ENCODE peak calls at places on chromosomes 3 and 15, in nine cellular contexts. B is heart left ventricle, X is esophagus muscularis mucosa, I is K562, U is stomach, M is A549, C is esophagus squamous epithelium, O is NB4, H is IMR-90. N is an unnamed sample.

GRCh38 chr15:101325263-101326025 is 30.4 kb upstream of the SNRPA1 start:
- DNase-seq in U (no peak), B (no peak), X (no peak), H (no peak), M (no peak), I (no peak), C (no peak), O (no peak), N (no peak)

GRCh38 chr3:52385157-52385556 is 59.7 kb downstream of the SEMA3G start:
- DNase-seq in U (no peak), C (no peak), M (peak), B (no peak), I (peak), O (peak), X (no peak), H (peak), N (peak)

GRCh38 chr3:177279118-177279815 is 82.0 kb upstream of the TBL1XR1 start:
- DNase-seq in C (no peak), H (no peak), O (no peak), U (peak), B (no peak), I (peak), M (no peak), X (no peak), N (no peak)

GRCh38 chr3:122102191-122102935 is 47.2 kb downstream of the CD86 start:
- DNase-seq in H (no peak), O (peak), U (no peak), M (no peak), I (no peak), B (no peak), C (no peak), X (no peak), N (no peak)

GRCh38 chr3:149245738-149246451 is 24.3 kb upstream of the CP start:
- DNase-seq in C (no peak), B (no peak), I (no peak), O (peak), M (no peak), H (peak), U (no peak), X (no peak), N (no peak)

GRCh38 chr3:53822331-53822741 is 23.9 kb downstream of the CHDH start:
- DNase-seq in H (no peak), I (no peak), U (peak), O (no peak), M (no peak), C (no peak), B (no peak), X (no peak), N (no peak)

GRCh38 chr15:71461748-71462147 is 346.5 kb downstream of the THSD4 start:
- DNase-seq in O (no peak), C (no peak), M (no peak), X (no peak), B (no peak), U (peak), I (no peak), H (no peak), N (no peak)

GRCh38 chr3:159803444-159803843 is 185.2 kb upstream of the IL12A start:
- DNase-seq in H (peak), U (no peak), I (no peak), B (no peak), O (no peak), X (peak), C (no peak), M (no peak), N (no peak)

GRCh38 chr3:104397713-104398112 is 969.0 kb upstream of the ALCAM start:
- DNase-seq in B (no peak), U (no peak), M (no peak), X (no peak), H (no peak), C (no peak), I (no peak), O (no peak), N (no peak)

GRCh38 chr3:100047455-100048141 is 66.7 kb downstream of the FILIP1L start:
- DNase-seq in M (peak), H (peak), O (peak), I (no peak), C (no peak), U (no peak), B (no peak), X (no peak), N (no peak)

GRCh38 chr15:69462030-69462492 is 9.4 kb downstream of the RPLP1 start:
- DNase-seq in O (no peak), I (no peak), C (no peak), U (peak), H (no peak), M (no peak), X (no peak), B (peak), N (no peak)

GRCh38 chr15:51649659-51650521 is 27.3 kb upstream of the DMXL2 start:
- DNase-seq in U (no peak), H (peak), B (peak), C (no peak), I (peak), X (no peak), M (peak), O (peak), N (peak)

GRCh38 chr15:74489518-74490338 is 28.8 kb upstream of the UBL7 start:
- DNase-seq in H (peak), I (peak), C (no peak), B (peak), U (peak), X (no peak), M (peak), O (peak), N (peak)
- TF ChIP-seq POLR2A in H (no peak), I (no peak), C (no peak), B (no peak), U (no peak), X (no peak), M (no peak), O (no peak), N (no peak)

GRCh38 chr15:75647370-75648155 is at the start of gene SNX33:
- DNase-seq in U (peak), H (peak), C (no peak), B (peak), M (peak), O (peak), X (no peak), I (peak), N (peak)
- TF ChIP-seq POLR2A in U (no peak), H (peak), C (peak), B (no peak), M (peak), O (no peak), X (peak), I (peak), N (no peak)

GRCh38 chr15:90154861-90155626 is 46.1 kb upstream of the SEMA4B start:
- DNase-seq in H (peak), O (peak), M (peak), U (no peak), I (peak), X (no peak), C (no peak), B (no peak), N (no peak)
- TF ChIP-seq POLR2A in H (no peak), O (no peak), M (no peak), U (no peak), I (no peak), X (no peak), C (no peak), B (no peak), N (no peak)

DNA sequence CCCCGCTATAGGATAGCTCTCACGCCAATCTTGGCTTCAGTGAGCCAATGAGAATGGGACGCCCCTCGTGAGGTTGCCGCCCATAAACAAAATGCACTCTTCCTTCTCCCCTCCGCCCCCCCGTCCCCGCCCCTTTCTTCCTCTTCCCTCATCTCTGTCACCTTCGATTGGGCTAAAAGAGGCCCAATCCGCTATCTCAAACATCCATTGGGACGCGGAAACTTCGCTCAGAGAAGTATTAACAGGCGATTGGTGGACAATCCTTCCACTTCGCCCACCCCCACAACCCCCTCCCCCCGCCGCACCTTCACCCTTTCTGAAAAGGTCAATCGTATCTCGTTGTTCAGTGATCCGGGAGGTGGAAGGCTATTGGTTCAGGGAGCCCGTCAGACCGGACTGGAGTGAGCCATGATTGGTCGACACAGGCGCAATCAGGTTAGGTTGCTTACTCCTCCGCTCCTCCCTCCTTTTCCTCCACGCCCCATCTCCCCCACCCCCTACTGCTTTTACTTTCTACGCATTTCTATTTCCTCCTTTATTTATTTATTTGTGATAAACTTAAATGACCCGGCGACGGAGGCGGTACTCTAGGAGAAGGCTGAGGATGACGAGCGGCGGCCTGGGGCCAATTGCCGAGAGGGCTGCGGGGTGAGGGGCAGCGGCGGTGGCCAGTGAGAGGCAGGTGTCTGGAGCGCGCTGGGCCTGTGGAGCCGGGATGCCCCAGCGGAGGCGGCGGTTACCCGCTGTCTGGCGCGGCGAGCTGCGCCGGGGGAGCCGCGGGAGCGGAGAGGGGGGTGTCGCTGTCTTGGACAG is 447 bp upstream of the ZBTB20 start:
- DNase-seq in U (peak), H (peak), C (peak), X (peak), I (peak), M (peak), B (peak), O (peak), N (peak)
- TF ChIP-seq POLR2A in U (peak), H (peak), C (peak), X (peak), I (peak), M (peak), B (peak), O (peak), N (peak)

GRCh38 chr3:124161453-124161852 is 169.5 kb upstream of the ROPN1 start:
- DNase-seq in C (no peak), U (no peak), X (no peak), B (no peak), H (no peak), I (no peak), O (no peak), M (no peak), N (no peak)
- TF ChIP-seq POLR2A in C (no peak), U (no peak), X (no peak), B (no peak), H (no peak), I (no peak), O (no peak), M (no peak), N (no peak)

N was measured in erythroblast.